ENCODE peak calls at places on chromosomes 11 and 22, in ten cellular contexts. Y is gastrocnemius medialis, S is heart left ventricle, X is stomach, U is body of pancreas, V is testis, T is transverse colon, D is H1, N is tibial nerve, E is HCT116. A is an unnamed sample. For H3K36me3, the result is how much of the 10 kb centered on the place peaks cover.

GRCh38 chr11:134915212-134915611 is 503.2 kb upstream of the B3GAT1 start:
- DNase-seq in Y (no peak), S (peak), X (no peak), U (no peak), V (no peak), T (no peak), D (no peak), N (no peak), E (no peak), A (no peak)

GRCh38 chr11:13114566-13115465 is 105.7 kb downstream of the RASSF10 start:
- DNase-seq in Y (no peak), S (no peak), X (peak), U (peak), V (peak), T (peak), D (no peak), N (no peak), E (no peak), A (no peak)

GRCh38 chr11:6647282-6647679 is 8.3 kb downstream of the DCHS1 start:
- DNase-seq in Y (no peak), S (peak), X (no peak), U (no peak), V (no peak), T (no peak), D (no peak), N (no peak), E (no peak), A (no peak)

GRCh38 chr11:60739114-60739513 is 14.6 kb downstream of the MS4A18 start:
- DNase-seq in Y (no peak), S (no peak), X (no peak), U (no peak), V (no peak), T (no peak), D (peak), N (no peak), E (no peak), A (no peak)

GRCh38 chr11:35709386-35709785 is 46.8 kb downstream of the TRIM44 start:
- DNase-seq in Y (no peak), S (no peak), X (no peak), U (no peak), V (no peak), T (no peak), D (no peak), N (no peak), E (no peak), A (no peak)

GRCh38 chr11:7672960-7673723 is at the start of gene CYB5R2:
- DNase-seq in Y (peak), S (peak), X (peak), U (peak), V (peak), T (peak), D (peak), N (peak), E (peak), A (no peak)

GRCh38 chr11:110929129-110929528 is 216.9 kb upstream of the ARHGAP20 start:
- DNase-seq in Y (no peak), S (no peak), X (no peak), U (no peak), V (no peak), T (no peak), D (no peak), N (no peak), E (no peak), A (no peak)

GRCh38 chr11:114359342-114359741 is 41.0 kb downstream of the C11orf71 start:
- DNase-seq in Y (no peak), S (no peak), X (no peak), U (no peak), V (no peak), T (no peak), D (no peak), N (no peak), E (no peak), A (no peak)

GRCh38 chr11:70158201-70158600 is 44.9 kb upstream of the FADD start:
- DNase-seq in Y (no peak), S (no peak), X (no peak), U (peak), V (no peak), T (no peak), D (peak), N (no peak), E (peak), A (peak)

GRCh38 chr11:61973603-61974162 is 6.2 kb upstream of the FTH1 start:
- DNase-seq in Y (no peak), S (no peak), X (no peak), U (no peak), V (no peak), T (no peak), D (no peak), N (no peak), E (no peak), A (no peak)

GRCh38 chr11:11786771-11787170 is 55.0 kb upstream of the USP47 start:
- DNase-seq in Y (no peak), S (no peak), X (no peak), U (no peak), V (no peak), T (no peak), D (no peak), N (no peak), E (no peak), A (no peak)

GRCh38 chr22:25942126-25942988 is 200.4 kb downstream of the MYO18B start:
- DNase-seq in Y (peak), S (peak), X (no peak), U (no peak), V (no peak), T (no peak), D (no peak), N (no peak), E (no peak), A (no peak)

GRCh38 chr11:72045849-72046248 is 34.5 kb downstream of the NUMA1 start:
- DNase-seq in Y (no peak), S (no peak), X (no peak), U (no peak), V (no peak), T (no peak), D (no peak), N (no peak), E (no peak), A (no peak)

GRCh38 chr11:103907136-103907535 is 129.3 kb upstream of the DDI1 start:
- DNase-seq in Y (no peak), S (no peak), X (no peak), U (no peak), V (no peak), T (no peak), D (no peak), N (no peak), E (no peak), A (no peak)

GRCh38 chr22:36846271-36846670 is 14.5 kb upstream of the NCF4 start:
- DNase-seq in Y (no peak), S (no peak), X (no peak), U (no peak), V (no peak), T (no peak), D (no peak), N (no peak), E (no peak), A (no peak)

GRCh38 chr11:44977493-44977984 is 26.9 kb upstream of the TP53I11 start:
- DNase-seq in Y (no peak), S (no peak), X (peak), U (peak), V (no peak), T (peak), D (no peak), N (no peak), E (no peak), A (no peak)

GRCh38 chr22:33806191-33806590 is 114.1 kb downstream of the LARGE1 start:
- DNase-seq in Y (no peak), S (no peak), X (no peak), U (no peak), V (no peak), T (peak), D (no peak), N (no peak), E (no peak), A (peak)

GRCh38 chr11:12546660-12547059 is 127.6 kb upstream of the TEAD1 start:
- DNase-seq in Y (no peak), S (no peak), X (no peak), U (no peak), V (no peak), T (no peak), D (peak), N (no peak), E (no peak), A (no peak)

GRCh38 chr11:126006068-126006467 is 56.6 kb downstream of the CDON start:
- DNase-seq in Y (no peak), S (no peak), X (no peak), U (no peak), V (no peak), T (no peak), D (no peak), N (no peak), E (no peak), A (no peak)

GRCh38 chr11:17163742-17164141 is 44.0 kb downstream of the PIK3C2A start:
- DNase-seq in Y (no peak), S (no peak), X (no peak), U (no peak), V (no peak), T (no peak), D (no peak), N (no peak), E (no peak), A (no peak)

GRCh38 chr11:96014234-96014633 is 90.3 kb upstream of the MTMR2 start:
- DNase-seq in Y (no peak), S (no peak), X (no peak), U (no peak), V (no peak), T (no peak), D (no peak), N (no peak), E (peak), A (no peak)

GRCh38 chr11:29184939-29185890 is 831.6 kb downstream of the KCNA4 start:
- DNase-seq in Y (no peak), S (no peak), X (no peak), U (no peak), V (no peak), T (no peak), D (no peak), N (no peak), E (no peak), A (no peak)

GRCh38 chr11:45412033-45412432 is 125.9 kb upstream of the SYT13 start:
- DNase-seq in Y (no peak), S (no peak), X (no peak), U (no peak), V (no peak), T (no peak), D (peak), N (no peak), E (no peak), A (no peak)

GRCh38 chr11:124880958-124881357 is 15.7 kb downstream of the ROBO3 start:
- DNase-seq in Y (no peak), S (no peak), X (no peak), U (no peak), V (no peak), T (no peak), D (no peak), N (no peak), E (no peak), A (peak)

GRCh38 chr11:11027271-11027670 is 169.4 kb upstream of the ZBED5 start:
- DNase-seq in Y (no peak), S (no peak), X (no peak), U (no peak), V (no peak), T (no peak), D (no peak), N (no peak), E (no peak), A (no peak)

GRCh38 chr11:130874396-130874795 is 41.9 kb downstream of the SNX19 start:
- DNase-seq in Y (no peak), S (no peak), X (no peak), U (no peak), V (no peak), T (no peak), D (no peak), N (no peak), E (no peak), A (no peak)

GRCh38 chr11:122850076-122850631 is 11.9 kb downstream of the CRTAM start:
- DNase-seq in Y (no peak), S (no peak), X (no peak), U (no peak), V (no peak), T (no peak), D (no peak), N (no peak), E (no peak), A (no peak)

GRCh38 chr11:12526789-12527188 is 147.4 kb upstream of the TEAD1 start:
- DNase-seq in Y (no peak), S (no peak), X (no peak), U (no peak), V (no peak), T (no peak), D (no peak), N (no peak), E (no peak), A (no peak)

GRCh38 chr11:93219440-93219839 is 21.6 kb upstream of the SLC36A4 start:
- DNase-seq in Y (no peak), S (no peak), X (no peak), U (no peak), V (no peak), T (no peak), D (no peak), N (no peak), E (no peak), A (no peak)

GRCh38 chr11:103051158-103051801 is 40.7 kb downstream of the DCUN1D5 start:
- DNase-seq in Y (no peak), S (no peak), X (no peak), U (no peak), V (no peak), T (no peak), D (no peak), N (no peak), E (no peak), A (no peak)

GRCh38 chr11:71369411-71369810 is 78.8 kb downstream of the DHCR7 start:
- DNase-seq in Y (no peak), S (no peak), X (no peak), U (no peak), V (no peak), T (no peak), D (no peak), N (no peak), E (no peak), A (no peak)

GRCh38 chr11:95108671-95109551 is 19.3 kb downstream of the ENDOD1 start:
- DNase-seq in Y (no peak), S (peak), X (no peak), U (no peak), V (no peak), T (no peak), D (no peak), N (no peak), E (no peak), A (no peak)

DNA sequence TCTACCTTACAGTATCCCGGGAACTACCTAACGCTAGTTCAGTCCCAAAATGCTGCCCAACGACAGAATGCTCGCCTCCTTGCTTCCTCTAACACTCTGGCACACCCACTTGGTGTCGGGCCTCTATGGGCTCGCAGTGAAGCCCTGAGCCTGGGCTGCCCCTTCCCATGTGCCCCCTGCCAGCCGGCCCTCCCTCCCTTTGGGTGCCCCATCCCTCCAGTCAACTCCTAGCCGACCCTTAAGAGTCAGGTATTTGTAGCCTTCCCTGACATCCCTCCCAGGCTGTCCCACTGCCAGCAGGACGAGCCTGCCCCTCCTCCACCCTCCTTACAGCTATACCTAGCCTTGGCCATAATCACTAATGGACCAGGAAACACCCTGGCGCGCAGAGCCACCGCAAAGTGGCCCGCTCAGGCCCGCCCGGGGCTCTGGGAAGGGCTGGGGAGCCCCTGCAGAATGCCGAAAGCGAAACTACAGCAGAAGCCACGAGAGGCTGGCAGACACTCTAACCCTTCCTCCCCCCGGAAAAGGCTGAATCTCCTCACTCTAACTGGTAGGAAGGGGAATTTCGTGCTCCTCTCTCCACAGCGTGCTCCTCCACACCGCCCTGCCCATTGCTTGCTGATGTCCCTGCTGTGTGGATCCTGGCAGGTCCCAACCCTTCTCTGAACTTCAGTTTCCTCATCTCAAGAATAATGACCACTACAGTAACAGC is 8.2 kb downstream of the CBX7 start:
- DNase-seq in Y (no peak), S (peak), X (peak), U (peak), V (peak), T (peak), D (no peak), N (no peak), E (no peak), A (peak)
- TF ChIP-seq POLR2A in Y (no peak), S (no peak), X (no peak), U (peak), V (no peak), T (peak), D (no peak), N (no peak), E (no peak), A (no peak)

DNA sequence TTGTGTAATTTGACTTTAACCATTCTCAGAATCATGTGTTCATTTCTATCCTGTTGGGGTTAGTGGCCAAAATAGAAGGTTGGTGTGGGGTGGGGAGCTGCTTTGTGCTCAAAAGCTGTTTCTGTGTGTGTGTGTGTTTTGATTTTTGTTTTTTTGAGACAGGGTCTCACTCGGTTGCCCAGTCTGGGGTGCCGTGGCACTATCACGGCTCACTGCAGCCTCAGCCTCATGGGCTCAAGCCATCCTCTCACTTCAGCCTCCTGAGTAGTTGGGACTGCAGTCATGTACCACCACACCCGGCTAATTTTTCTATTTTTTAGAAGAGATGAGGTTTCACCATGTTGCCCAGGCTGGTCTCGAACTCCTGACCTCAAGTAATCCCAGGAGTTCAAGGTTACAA is 18.1 kb upstream of the AIFM3 start:
- DNase-seq in Y (no peak), S (no peak), X (no peak), U (no peak), V (no peak), T (no peak), D (no peak), N (no peak), E (no peak), A (no peak)
- H3K36me3 ChIP-seq in Y (under half), S (under half), X (half or more), U (under half), V (under half), T (under half), D (under half), N (under half), E (under half), A (under half)

GRCh38 chr22:20038574-20038973 is 17.7 kb downstream of the TANGO2 start:
- DNase-seq in Y (no peak), S (no peak), X (no peak), U (no peak), V (no peak), T (no peak), D (no peak), N (no peak), E (no peak), A (no peak)
- TF ChIP-seq POLR2A in Y (no peak), S (no peak), X (no peak), U (no peak), V (no peak), T (no peak), D (no peak), N (no peak), E (no peak), A (no peak)

GRCh38 chr11:120465921-120466534 is 45.5 kb upstream of the GRIK4 start:
- DNase-seq in Y (no peak), S (no peak), X (no peak), U (no peak), V (no peak), T (no peak), D (no peak), N (no peak), E (no peak), A (no peak)
- H3K36me3 ChIP-seq in Y (under half), S (half or more), X (half or more), U (under half), V (under half), T (under half), D (under half), N (half or more), E (under half), A (under half)

A was measured in right lobe of liver.